ENCODE peak calls at places on chromosomes 6 and 20, in four cellular contexts. One of them, this sample, is unnamed.

GRCh38 chr6:124441430-124441829 is 520.8 kb upstream of the RNF217 start:
- DNase-seq in dorsolateral prefrontal cortex: no peak
- DNase-seq in ascending aorta: no peak
- DNase-seq in brain microvascular endothelial cell: no peak
- DNase-seq in this sample: no peak

GRCh38 chr20:51193066-51193772 is 170.3 kb upstream of the KCNG1 start:
- DNase-seq in brain microvascular endothelial cell: peak
- DNase-seq in dorsolateral prefrontal cortex: peak
- DNase-seq in ascending aorta: no peak
- DNase-seq in this sample: no peak

GRCh38 chr6:142207265-142207877 is 60.3 kb downstream of the VTA1 start:
- DNase-seq in dorsolateral prefrontal cortex: no peak
- DNase-seq in brain microvascular endothelial cell: peak
- DNase-seq in ascending aorta: peak
- DNase-seq in this sample: no peak

GRCh38 chr6:33599413-33599911 is 19.4 kb upstream of the BAK1 start:
- DNase-seq in ascending aorta: no peak
- DNase-seq in brain microvascular endothelial cell: no peak
- DNase-seq in dorsolateral prefrontal cortex: no peak
- DNase-seq in this sample: no peak

GRCh38 chr6:101284131-101284530 is 109.4 kb upstream of the GRIK2 start:
- DNase-seq in ascending aorta: no peak
- DNase-seq in brain microvascular endothelial cell: no peak
- DNase-seq in dorsolateral prefrontal cortex: no peak
- DNase-seq in this sample: no peak

GRCh38 chr20:37142708-37143107 is 36.4 kb upstream of the RPN2 start:
- DNase-seq in ascending aorta: no peak
- DNase-seq in brain microvascular endothelial cell: no peak
- DNase-seq in dorsolateral prefrontal cortex: no peak
- DNase-seq in this sample: no peak

GRCh38 chr6:31498748-31499147 is 803 bp downstream of the MICB start:
- DNase-seq in dorsolateral prefrontal cortex: no peak
- DNase-seq in brain microvascular endothelial cell: no peak
- DNase-seq in ascending aorta: no peak
- DNase-seq in this sample: no peak

GRCh38 chr20:23050847-23051627 is 1.6 kb upstream of the THBD start:
- DNase-seq in brain microvascular endothelial cell: peak
- DNase-seq in dorsolateral prefrontal cortex: no peak
- DNase-seq in ascending aorta: peak
- DNase-seq in this sample: peak

GRCh38 chr6:43978473-43979360 is 148.5 kb downstream of the MRPL14 start:
- DNase-seq in dorsolateral prefrontal cortex: no peak
- DNase-seq in ascending aorta: peak
- DNase-seq in brain microvascular endothelial cell: no peak
- DNase-seq in this sample: peak

GRCh38 chr6:19303381-19303780 is 533.8 kb upstream of the ID4 start:
- DNase-seq in ascending aorta: no peak
- DNase-seq in brain microvascular endothelial cell: no peak
- DNase-seq in dorsolateral prefrontal cortex: peak
- DNase-seq in this sample: no peak

GRCh38 chr20:61874421-61875068 is 191.1 kb downstream of the TAF4 start:
- DNase-seq in brain microvascular endothelial cell: no peak
- DNase-seq in ascending aorta: no peak
- DNase-seq in dorsolateral prefrontal cortex: no peak
- DNase-seq in this sample: no peak

GRCh38 chr20:23230766-23231385 is 119.7 kb upstream of the NXT1 start:
- DNase-seq in brain microvascular endothelial cell: no peak
- DNase-seq in ascending aorta: no peak
- DNase-seq in dorsolateral prefrontal cortex: no peak
- DNase-seq in this sample: no peak

GRCh38 chr6:118574051-118574865 is 26.2 kb downstream of the PLN start:
- DNase-seq in dorsolateral prefrontal cortex: no peak
- DNase-seq in ascending aorta: no peak
- DNase-seq in brain microvascular endothelial cell: no peak
- DNase-seq in this sample: no peak

GRCh38 chr6:108675226-108676160 is 114.8 kb downstream of the FOXO3 start:
- DNase-seq in dorsolateral prefrontal cortex: no peak
- DNase-seq in brain microvascular endothelial cell: no peak
- DNase-seq in ascending aorta: no peak
- DNase-seq in this sample: no peak

GRCh38 chr6:6696867-6697531 is 108.5 kb downstream of the LY86 start:
- DNase-seq in dorsolateral prefrontal cortex: no peak
- DNase-seq in brain microvascular endothelial cell: peak
- DNase-seq in ascending aorta: no peak
- DNase-seq in this sample: peak

GRCh38 chr6:53264915-53265615 is 83.7 kb downstream of the ELOVL5 start:
- DNase-seq in ascending aorta: no peak
- DNase-seq in brain microvascular endothelial cell: no peak
- DNase-seq in dorsolateral prefrontal cortex: no peak
- DNase-seq in this sample: no peak

GRCh38 chr20:56212071-56212470 is 36.5 kb upstream of the MC3R start:
- DNase-seq in dorsolateral prefrontal cortex: no peak
- DNase-seq in brain microvascular endothelial cell: no peak
- DNase-seq in ascending aorta: no peak
- DNase-seq in this sample: no peak

GRCh38 chr6:82131441-82131840 is 116.1 kb downstream of the IBTK start:
- DNase-seq in dorsolateral prefrontal cortex: no peak
- DNase-seq in ascending aorta: no peak
- DNase-seq in brain microvascular endothelial cell: no peak
- DNase-seq in this sample: no peak

GRCh38 chr20:34473262-34473883 is 42.8 kb upstream of the DYNLRB1 start:
- DNase-seq in brain microvascular endothelial cell: peak
- DNase-seq in ascending aorta: no peak
- DNase-seq in dorsolateral prefrontal cortex: no peak
- DNase-seq in this sample: no peak
- TF ChIP-seq CTCF in brain microvascular endothelial cell: peak
- TF ChIP-seq CTCF in ascending aorta: peak
- TF ChIP-seq CTCF in dorsolateral prefrontal cortex: peak
- TF ChIP-seq CTCF in this sample: no peak

GRCh38 chr6:74867286-74867685 is 338.6 kb downstream of the COL12A1 start:
- DNase-seq in dorsolateral prefrontal cortex: no peak
- DNase-seq in brain microvascular endothelial cell: no peak
- DNase-seq in ascending aorta: no peak
- DNase-seq in this sample: no peak

GRCh38 chr6:74872754-74873446 is 333.0 kb downstream of the COL12A1 start:
- DNase-seq in brain microvascular endothelial cell: no peak
- DNase-seq in dorsolateral prefrontal cortex: no peak
- DNase-seq in ascending aorta: no peak
- DNase-seq in this sample: no peak

GRCh38 chr6:74871757-74872156 is 334.1 kb downstream of the COL12A1 start:
- DNase-seq in ascending aorta: no peak
- DNase-seq in dorsolateral prefrontal cortex: no peak
- DNase-seq in brain microvascular endothelial cell: peak
- DNase-seq in this sample: no peak

GRCh38 chr6:74873911-74874310 is 331.9 kb downstream of the COL12A1 start:
- DNase-seq in dorsolateral prefrontal cortex: no peak
- DNase-seq in brain microvascular endothelial cell: no peak
- DNase-seq in ascending aorta: no peak
- DNase-seq in this sample: no peak

GRCh38 chr6:74870403-74870802 is 335.4 kb downstream of the COL12A1 start:
- DNase-seq in brain microvascular endothelial cell: peak
- DNase-seq in ascending aorta: no peak
- DNase-seq in dorsolateral prefrontal cortex: no peak
- DNase-seq in this sample: no peak
- TF ChIP-seq CTCF in brain microvascular endothelial cell: peak
- TF ChIP-seq CTCF in ascending aorta: no peak
- TF ChIP-seq CTCF in dorsolateral prefrontal cortex: no peak
- TF ChIP-seq CTCF in this sample: no peak

GRCh38 chr20:63230800-63231268 is 4.9 kb upstream of the BIRC7 start:
- DNase-seq in brain microvascular endothelial cell: peak
- DNase-seq in dorsolateral prefrontal cortex: peak
- DNase-seq in ascending aorta: no peak
- DNase-seq in this sample: no peak
- TF ChIP-seq CTCF in brain microvascular endothelial cell: peak
- TF ChIP-seq CTCF in dorsolateral prefrontal cortex: peak
- TF ChIP-seq CTCF in ascending aorta: peak
- TF ChIP-seq CTCF in this sample: no peak

GRCh38 chr6:157982580-157983438 is 1.1 kb downstream of the SYNJ2 start:
- DNase-seq in dorsolateral prefrontal cortex: no peak
- DNase-seq in brain microvascular endothelial cell: peak
- DNase-seq in ascending aorta: no peak
- DNase-seq in this sample: no peak
- TF ChIP-seq CTCF in dorsolateral prefrontal cortex: peak
- TF ChIP-seq CTCF in brain microvascular endothelial cell: peak
- TF ChIP-seq CTCF in ascending aorta: peak
- TF ChIP-seq CTCF in this sample: no peak

GRCh38 chr6:35519313-35520015 is 6.8 kb upstream of the TULP1 start:
- DNase-seq in brain microvascular endothelial cell: no peak
- DNase-seq in dorsolateral prefrontal cortex: no peak
- DNase-seq in ascending aorta: no peak
- DNase-seq in this sample: no peak

GRCh38 chr6:35521235-35521634 is 8.5 kb upstream of the TULP1 start:
- DNase-seq in dorsolateral prefrontal cortex: no peak
- DNase-seq in ascending aorta: no peak
- DNase-seq in brain microvascular endothelial cell: no peak
- DNase-seq in this sample: no peak

GRCh38 chr6:35518566-35519312 is 6.0 kb upstream of the TULP1 start:
- DNase-seq in ascending aorta: no peak
- DNase-seq in dorsolateral prefrontal cortex: no peak
- DNase-seq in brain microvascular endothelial cell: no peak
- DNase-seq in this sample: no peak

GRCh38 chr6:35524380-35525020 is 11.8 kb upstream of the TULP1 start:
- DNase-seq in ascending aorta: no peak
- DNase-seq in brain microvascular endothelial cell: no peak
- DNase-seq in dorsolateral prefrontal cortex: no peak
- DNase-seq in this sample: no peak

GRCh38 chr6:35522660-35523658 is 10.3 kb upstream of the TULP1 start:
- DNase-seq in dorsolateral prefrontal cortex: peak
- DNase-seq in brain microvascular endothelial cell: peak
- DNase-seq in ascending aorta: peak
- DNase-seq in this sample: peak
- TF ChIP-seq CTCF in dorsolateral prefrontal cortex: peak
- TF ChIP-seq CTCF in brain microvascular endothelial cell: peak
- TF ChIP-seq CTCF in ascending aorta: peak
- TF ChIP-seq CTCF in this sample: peak

DNA sequence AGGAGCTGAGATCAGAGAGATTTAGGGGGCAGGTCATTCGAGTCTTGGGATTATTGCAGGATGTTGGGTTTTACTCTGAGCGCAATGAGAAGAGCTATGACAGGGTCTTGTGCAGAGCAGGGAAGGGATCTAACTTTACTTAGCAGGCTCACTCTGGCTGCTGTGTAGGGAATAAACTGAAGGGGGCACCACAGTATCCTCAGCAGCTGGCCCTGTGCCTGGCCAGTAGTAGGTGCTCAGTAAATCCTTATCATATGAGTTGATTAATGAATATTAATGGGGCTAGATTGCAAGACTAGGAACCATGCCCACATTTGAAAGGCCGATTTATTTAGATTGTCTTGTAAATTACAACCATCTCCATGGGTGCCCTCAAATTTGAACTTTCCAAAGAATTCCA is 4.6 kb upstream of the MDGA1 start:
- DNase-seq in dorsolateral prefrontal cortex: no peak
- DNase-seq in brain microvascular endothelial cell: no peak
- DNase-seq in ascending aorta: no peak
- DNase-seq in this sample: no peak
- TF ChIP-seq CTCF in dorsolateral prefrontal cortex: no peak
- TF ChIP-seq CTCF in brain microvascular endothelial cell: peak
- TF ChIP-seq CTCF in ascending aorta: no peak
- TF ChIP-seq CTCF in this sample: peak

GRCh38 chr20:3612795-3613560 is 50.2 kb downstream of the GFRA4 start:
- DNase-seq in ascending aorta: no peak
- DNase-seq in brain microvascular endothelial cell: no peak
- DNase-seq in dorsolateral prefrontal cortex: no peak
- DNase-seq in this sample: no peak
- TF ChIP-seq CTCF in ascending aorta: no peak
- TF ChIP-seq CTCF in brain microvascular endothelial cell: no peak
- TF ChIP-seq CTCF in dorsolateral prefrontal cortex: no peak
- TF ChIP-seq CTCF in this sample: no peak

GRCh38 chr6:98846021-98846380 is 11.6 kb downstream of the POU3F2 start:
- DNase-seq in dorsolateral prefrontal cortex: no peak
- DNase-seq in ascending aorta: no peak
- DNase-seq in brain microvascular endothelial cell: no peak
- DNase-seq in this sample: no peak
- TF ChIP-seq CTCF in dorsolateral prefrontal cortex: no peak
- TF ChIP-seq CTCF in ascending aorta: no peak
- TF ChIP-seq CTCF in brain microvascular endothelial cell: no peak
- TF ChIP-seq CTCF in this sample: peak